ENCODE peak calls at places on chromosomes 12 and 14, in eight cellular contexts. W is fibroblast of lung; H is hepatocyte; B is CD8-positive, alpha-beta T cell; I is PC-9; Y is left lung; P is adrenal gland; D is right lobe of liver. N is an unnamed sample. For H3K4me1, the result is how much of the 10 kb centered on the place peaks cover.

GRCh38 chr14:64580451-64580850 is 30.7 kb downstream of the PPP1R36 start:
- DNase-seq in W (no peak), H (no peak), B (no peak), I (no peak), Y (no peak), P (no peak), D (no peak), N (no peak)

GRCh38 chr12:120467439-120467838 is 2.1 kb downstream of the SRSF9 start:
- DNase-seq in W (no peak), H (no peak), B (no peak), I (no peak), Y (no peak), P (no peak), D (no peak), N (no peak)

GRCh38 chr14:92452471-92452870 is 61.1 kb upstream of the RIN3 start:
- DNase-seq in W (no peak), H (no peak), B (no peak), I (no peak), Y (no peak), P (no peak), D (no peak), N (no peak)

GRCh38 chr12:102169922-102170698 is 27.5 kb downstream of the PMCH start:
- DNase-seq in W (peak), H (peak), B (no peak), I (no peak), Y (no peak), P (no peak), D (no peak), N (no peak)

GRCh38 chr12:6323340-6323994 is 13.0 kb downstream of the PLEKHG6 start:
- DNase-seq in W (peak), H (peak), B (peak), I (peak), Y (peak), P (peak), D (peak), N (peak)

GRCh38 chr12:95582230-95583058 is 31.2 kb upstream of the USP44 start:
- DNase-seq in W (peak), H (peak), B (no peak), I (peak), Y (no peak), P (no peak), D (no peak), N (no peak)

GRCh38 chr14:81388236-81388801 is 11.8 kb downstream of the STON2 start:
- DNase-seq in W (no peak), H (no peak), B (no peak), I (no peak), Y (no peak), P (no peak), D (no peak), N (no peak)

GRCh38 chr12:101772019-101772774 is 32.9 kb upstream of the SYCP3 start:
- DNase-seq in W (no peak), H (no peak), B (no peak), I (no peak), Y (no peak), P (no peak), D (no peak), N (no peak)

GRCh38 chr12:7716391-7716790 is 5.2 kb downstream of the DPPA3 start:
- DNase-seq in W (no peak), H (peak), B (no peak), I (peak), Y (no peak), P (no peak), D (no peak), N (no peak)

GRCh38 chr14:69625299-69626131 is 14.1 kb downstream of the SUSD6 start:
- DNase-seq in W (no peak), H (no peak), B (peak), I (no peak), Y (peak), P (peak), D (peak), N (peak)

GRCh38 chr14:81561084-81561775 is 27.6 kb upstream of the SEL1L start:
- DNase-seq in W (no peak), H (no peak), B (no peak), I (no peak), Y (no peak), P (no peak), D (no peak), N (no peak)

GRCh38 chr14:74660863-74661262 is 48.8 kb upstream of the LTBP2 start:
- DNase-seq in W (no peak), H (no peak), B (no peak), I (no peak), Y (no peak), P (no peak), D (no peak), N (no peak)

GRCh38 chr14:59679872-59680271 is 103.3 kb upstream of the CCDC175 start:
- DNase-seq in W (no peak), H (peak), B (no peak), I (no peak), Y (no peak), P (no peak), D (no peak), N (no peak)

GRCh38 chr14:30528119-30528518 is 30.8 kb upstream of the G2E3 start:
- DNase-seq in W (no peak), H (no peak), B (no peak), I (no peak), Y (no peak), P (no peak), D (no peak), N (no peak)

GRCh38 chr12:42180990-42181611 is 36.4 kb upstream of the GXYLT1 start:
- DNase-seq in W (peak), H (peak), B (no peak), I (no peak), Y (no peak), P (no peak), D (no peak), N (no peak)

GRCh38 chr12:83086023-83086422 is 399.3 kb downstream of the TMTC2 start:
- DNase-seq in W (no peak), H (no peak), B (no peak), I (no peak), Y (no peak), P (no peak), D (no peak), N (no peak)

GRCh38 chr14:99596071-99596627 is 7.9 kb downstream of the CCDC85C start:
- DNase-seq in W (no peak), H (no peak), B (no peak), I (no peak), Y (peak), P (peak), D (no peak), N (no peak)
- H3K4me1 ChIP-seq in W (under half), H (half or more), B (under half), I (under half), Y (half or more), P (half or more), D (under half), N (under half)

GRCh38 chr12:131850856-131851559 is 22.8 kb downstream of the MMP17 start:
- DNase-seq in W (no peak), H (peak), B (no peak), I (peak), Y (no peak), P (peak), D (no peak), N (no peak)
- TF ChIP-seq CTCF in W (peak), H (peak), B (no peak), I (peak), Y (peak), P (peak), D (peak), N (peak)

DNA sequence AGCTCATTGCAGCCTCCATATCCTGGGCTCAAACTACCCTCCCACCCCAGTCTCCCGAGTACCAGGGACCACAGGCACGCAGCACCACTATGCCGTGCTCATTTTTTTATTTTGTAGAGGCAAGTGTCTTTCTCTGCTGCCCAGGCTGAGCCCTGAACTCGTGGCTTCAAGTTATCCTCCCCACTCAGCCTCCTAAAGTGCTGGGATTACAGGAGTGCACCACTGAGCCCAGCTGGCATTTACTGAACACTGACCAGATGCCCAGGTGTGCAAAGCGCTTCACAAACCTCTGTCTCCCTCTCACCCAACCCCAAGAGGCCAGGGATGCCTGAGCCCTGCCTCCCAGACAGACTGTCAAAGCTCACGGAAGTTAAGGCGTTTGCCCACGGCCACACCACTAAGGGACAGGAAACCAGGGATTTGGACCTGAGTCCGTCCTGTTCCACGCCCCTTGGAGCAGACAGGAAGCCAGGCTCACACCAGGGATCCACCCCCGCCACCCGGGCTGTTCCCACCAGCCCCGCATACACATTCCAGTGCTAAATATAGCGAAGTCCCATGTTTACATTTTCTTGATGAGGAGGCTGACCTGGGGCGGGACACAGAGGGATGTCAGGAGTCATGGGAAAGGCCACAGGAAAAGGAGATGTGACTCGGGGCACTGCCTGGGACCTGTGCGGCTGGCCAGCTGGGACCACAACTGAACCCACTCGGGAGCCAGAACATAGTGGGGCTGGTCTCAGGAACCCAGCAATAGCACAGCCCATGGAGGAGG is 51.2 kb downstream of the TESC start:
- DNase-seq in W (peak), H (peak), B (no peak), I (no peak), Y (no peak), P (no peak), D (no peak), N (no peak)
- H3K27ac ChIP-seq in W (no peak), H (peak), B (no peak), I (no peak), Y (no peak), P (no peak), D (no peak), N (no peak)

GRCh38 chr12:11754256-11754655 is 104.8 kb downstream of the ETV6 start:
- DNase-seq in W (no peak), H (no peak), B (no peak), I (no peak), Y (no peak), P (no peak), D (no peak), N (no peak)

GRCh38 chr12:11753826-11754225 is 104.4 kb downstream of the ETV6 start:
- DNase-seq in W (no peak), H (no peak), B (no peak), I (no peak), Y (no peak), P (no peak), D (no peak), N (no peak)

GRCh38 chr12:11749943-11750690 is 100.6 kb downstream of the ETV6 start:
- DNase-seq in W (no peak), H (no peak), B (no peak), I (no peak), Y (peak), P (peak), D (no peak), N (no peak)

GRCh38 chr12:11753151-11753501 is 103.7 kb downstream of the ETV6 start:
- DNase-seq in W (no peak), H (no peak), B (no peak), I (no peak), Y (no peak), P (no peak), D (no peak), N (no peak)

GRCh38 chr12:11752403-11753150 is 103.1 kb downstream of the ETV6 start:
- DNase-seq in W (no peak), H (no peak), B (no peak), I (no peak), Y (no peak), P (no peak), D (no peak), N (no peak)
- H3K4me1 ChIP-seq in W (under half), H (under half), B (under half), I (under half), Y (half or more), P (under half), D (under half), N (under half)

DNA sequence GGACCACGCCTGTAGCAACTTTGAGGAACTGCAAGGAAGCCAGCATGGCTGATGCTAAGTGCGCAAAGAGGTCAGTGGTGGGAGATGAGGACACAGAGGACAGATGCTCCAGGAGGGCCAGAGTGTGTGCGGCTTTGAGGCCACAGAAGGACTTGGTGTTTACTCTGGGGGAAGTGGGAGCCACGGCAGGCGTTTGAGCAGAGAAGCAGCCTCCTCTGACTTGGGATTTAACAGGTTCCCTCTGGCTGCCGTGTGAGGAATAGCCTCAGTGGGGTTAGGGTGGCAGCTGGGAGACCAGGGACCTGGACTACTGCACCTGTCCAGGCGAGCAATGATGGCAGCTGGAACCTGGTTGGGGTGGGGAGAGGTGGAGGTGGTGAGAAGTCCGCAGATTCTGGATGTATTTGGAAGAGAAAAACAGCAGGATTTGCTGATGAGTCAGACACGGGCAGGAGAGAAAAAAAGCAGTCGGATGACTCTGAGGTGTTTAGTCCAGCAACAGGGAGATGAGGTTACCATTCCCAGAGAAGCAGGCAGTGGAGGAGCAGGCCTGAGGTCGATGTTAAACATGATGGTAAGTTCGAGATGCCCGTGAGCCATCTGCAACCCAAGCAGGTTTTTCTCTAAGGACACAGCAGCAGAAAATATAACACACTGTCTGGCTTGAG is 143.5 kb downstream of the SCARB1 start:
- DNase-seq in W (peak), H (peak), B (no peak), I (peak), Y (no peak), P (no peak), D (no peak), N (no peak)
- TF ChIP-seq CTCF in W (peak), H (peak), B (no peak), I (peak), Y (no peak), P (no peak), D (peak), N (peak)

GRCh38 chr12:70666364-70666763 is 29.1 kb upstream of the PTPRB start:
- DNase-seq in W (no peak), H (no peak), B (no peak), I (no peak), Y (no peak), P (no peak), D (no peak), N (no peak)

GRCh38 chr12:70670948-70671347 is 33.7 kb upstream of the PTPRB start:
- DNase-seq in W (no peak), H (no peak), B (no peak), I (no peak), Y (no peak), P (no peak), D (no peak), N (no peak)

GRCh38 chr12:70667253-70667652 is 30.0 kb upstream of the PTPRB start:
- DNase-seq in W (no peak), H (no peak), B (no peak), I (no peak), Y (no peak), P (no peak), D (no peak), N (no peak)

GRCh38 chr12:70671698-70672097 is 34.5 kb upstream of the PTPRB start:
- DNase-seq in W (no peak), H (no peak), B (no peak), I (no peak), Y (no peak), P (no peak), D (no peak), N (no peak)
- H3K27ac ChIP-seq in W (no peak), H (no peak), B (no peak), I (no peak), Y (no peak), P (no peak), D (no peak), N (no peak)